ENCODE peak calls at places on chromosome 5, in five cellular contexts. A is activated T-cell treated with anti-CD3 and anti-CD28 coated beads, Interleukin-2, amount 50 U/mL, for 72 hours; T is stomach; Y is HT1080; S is pancreas. G is an unnamed sample.

GRCh38 chr5:65779643-65780042 is 57.6 kb downstream of the NLN start:
- DNase-seq in A (no peak), T (no peak), Y (no peak), S (no peak), G (no peak)

GRCh38 chr5:76386360-76386759 is 16.7 kb upstream of the IQGAP2 start:
- DNase-seq in A (no peak), T (peak), Y (no peak), S (peak), G (no peak)

GRCh38 chr5:132962429-132962928 is 955 bp downstream of the AFF4 start:
- DNase-seq in A (peak), T (no peak), Y (peak), S (no peak), G (peak)

GRCh38 chr5:82277613-82277986 is 554 bp downstream of the RPS23 start:
- DNase-seq in A (no peak), T (no peak), Y (no peak), S (no peak), G (no peak)

GRCh38 chr5:107615173-107615856 is 55.4 kb downstream of the EFNA5 start:
- DNase-seq in A (no peak), T (no peak), Y (no peak), S (no peak), G (no peak)

GRCh38 chr5:90169078-90169477 is 240.5 kb downstream of the CETN3 start:
- DNase-seq in A (no peak), T (peak), Y (no peak), S (peak), G (peak)

GRCh38 chr5:150122158-150122510 is 33.5 kb downstream of the PDGFRB start:
- DNase-seq in A (peak), T (peak), Y (no peak), S (peak), G (no peak)

GRCh38 chr5:75108515-75108914 is 56.2 kb upstream of the GCNT4 start:
- DNase-seq in A (no peak), T (no peak), Y (no peak), S (no peak), G (no peak)

GRCh38 chr5:68239485-68239884 is 23.9 kb downstream of the PIK3R1 start:
- DNase-seq in A (peak), T (peak), Y (no peak), S (no peak), G (no peak)

GRCh38 chr5:15693933-15694332 is 194.0 kb downstream of the FBXL7 start:
- DNase-seq in A (no peak), T (no peak), Y (no peak), S (no peak), G (no peak)

GRCh38 chr5:134091626-134092121 is 22.8 kb upstream of the TCF7 start:
- DNase-seq in A (no peak), T (no peak), Y (no peak), S (peak), G (no peak)

GRCh38 chr5:72882989-72883388 is 66.5 kb downstream of the TNPO1 start:
- DNase-seq in A (no peak), T (no peak), Y (no peak), S (no peak), G (no peak)

G was measured in A673.